ENCODE peak calls at places on chromosomes 2 and 18, in eight cellular contexts. One of them, this sample, is unnamed.

GRCh38 chr2:49616800-49617199 is 462.5 kb upstream of the FSHR start:
- DNase-seq in KG1: peak
- DNase-seq in sigmoid colon: no peak
- DNase-seq in brain microvascular endothelial cell: no peak
- DNase-seq in T47D: peak
- DNase-seq in A549: peak
- DNase-seq in omental fat pad: no peak
- DNase-seq in fibroblast of lung: peak
- DNase-seq in this sample: peak

GRCh38 chr2:85716346-85716880 is 22.3 kb downstream of the GNLY start:
- DNase-seq in KG1: no peak
- DNase-seq in sigmoid colon: no peak
- DNase-seq in omental fat pad: no peak
- DNase-seq in T47D: no peak
- DNase-seq in brain microvascular endothelial cell: no peak
- DNase-seq in A549: no peak
- DNase-seq in fibroblast of lung: no peak
- DNase-seq in this sample: no peak

GRCh38 chr2:48723125-48723524 is 32.4 kb downstream of the LHCGR start:
- DNase-seq in T47D: no peak
- DNase-seq in fibroblast of lung: peak
- DNase-seq in A549: no peak
- DNase-seq in brain microvascular endothelial cell: peak
- DNase-seq in omental fat pad: no peak
- DNase-seq in KG1: no peak
- DNase-seq in sigmoid colon: no peak
- DNase-seq in this sample: no peak

GRCh38 chr2:14815201-14815600 is 182.7 kb downstream of the LRATD1 start:
- DNase-seq in omental fat pad: no peak
- DNase-seq in KG1: no peak
- DNase-seq in A549: no peak
- DNase-seq in brain microvascular endothelial cell: no peak
- DNase-seq in sigmoid colon: no peak
- DNase-seq in T47D: no peak
- DNase-seq in fibroblast of lung: no peak
- DNase-seq in this sample: no peak

GRCh38 chr2:238287702-238288649 is at the start of gene PER2:
- DNase-seq in sigmoid colon: peak
- DNase-seq in omental fat pad: peak
- DNase-seq in brain microvascular endothelial cell: peak
- DNase-seq in KG1: peak
- DNase-seq in T47D: no peak
- DNase-seq in fibroblast of lung: peak
- DNase-seq in A549: peak
- DNase-seq in this sample: peak

GRCh38 chr18:50080932-50081560 is 113.9 kb downstream of the MYO5B start:
- DNase-seq in brain microvascular endothelial cell: no peak
- DNase-seq in KG1: no peak
- DNase-seq in A549: no peak
- DNase-seq in sigmoid colon: no peak
- DNase-seq in T47D: no peak
- DNase-seq in fibroblast of lung: peak
- DNase-seq in omental fat pad: no peak
- DNase-seq in this sample: no peak

GRCh38 chr2:63497561-63497960 is 90.7 kb downstream of the WDPCP start:
- DNase-seq in brain microvascular endothelial cell: no peak
- DNase-seq in T47D: no peak
- DNase-seq in omental fat pad: no peak
- DNase-seq in A549: no peak
- DNase-seq in fibroblast of lung: no peak
- DNase-seq in sigmoid colon: no peak
- DNase-seq in KG1: no peak
- DNase-seq in this sample: no peak

GRCh38 chr2:175074478-175074877 is 69.3 kb upstream of the CHN1 start:
- DNase-seq in KG1: no peak
- DNase-seq in fibroblast of lung: no peak
- DNase-seq in omental fat pad: no peak
- DNase-seq in sigmoid colon: no peak
- DNase-seq in brain microvascular endothelial cell: no peak
- DNase-seq in A549: no peak
- DNase-seq in T47D: no peak
- DNase-seq in this sample: no peak

GRCh38 chr2:199100326-199101110 is 357.2 kb downstream of the SATB2 start:
- DNase-seq in omental fat pad: no peak
- DNase-seq in KG1: no peak
- DNase-seq in sigmoid colon: no peak
- DNase-seq in T47D: no peak
- DNase-seq in brain microvascular endothelial cell: no peak
- DNase-seq in fibroblast of lung: peak
- DNase-seq in A549: no peak
- DNase-seq in this sample: no peak

GRCh38 chr2:177148477-177149154 is 64.0 kb upstream of the HNRNPA3 start:
- DNase-seq in T47D: no peak
- DNase-seq in omental fat pad: peak
- DNase-seq in brain microvascular endothelial cell: peak
- DNase-seq in fibroblast of lung: peak
- DNase-seq in A549: peak
- DNase-seq in sigmoid colon: peak
- DNase-seq in KG1: peak
- DNase-seq in this sample: no peak

GRCh38 chr18:58977801-58978200 is 113.1 kb downstream of the ZNF532 start:
- DNase-seq in T47D: no peak
- DNase-seq in A549: no peak
- DNase-seq in brain microvascular endothelial cell: no peak
- DNase-seq in fibroblast of lung: peak
- DNase-seq in omental fat pad: no peak
- DNase-seq in KG1: no peak
- DNase-seq in sigmoid colon: no peak
- DNase-seq in this sample: no peak